ENCODE peak calls at places on chromosomes 4 and X, in five cellular contexts. H is gastrocnemius medialis, Q is breast epithelium, U is right lobe of liver, Z is thyroid gland. G is an unnamed sample.

GRCh38 chr4:71236226-71236625 is 102.6 kb upstream of the SLC4A4 start:
- DNase-seq in U (no peak), Z (no peak), H (no peak), Q (no peak), G (no peak)

GRCh38 chr4:184123009-184123408 is 94.7 kb downstream of the ENPP6 start:
- DNase-seq in U (no peak), H (no peak), Q (no peak), Z (no peak), G (no peak)

GRCh38 chrX:63917296-63917695 is 132.3 kb upstream of the ARHGEF9 start:
- DNase-seq in Z (no peak), Q (no peak), U (no peak), H (no peak), G (no peak)

GRCh38 chr4:183098723-183099536 is at the start of gene WWC2:
- DNase-seq in Z (peak; percentile 95), Q (peak; percentile 83), H (peak; percentile 72), U (peak; percentile 94), G (peak; percentile 97)

GRCh38 chrX:116277391-116277790 is 106.8 kb downstream of the AGTR2 start:
- DNase-seq in H (no peak), U (no peak), Q (no peak), Z (no peak), G (no peak)

GRCh38 chrX:71301195-71301924 is at the start of gene ITGB1BP2:
- DNase-seq in Z (peak; percentile 25), H (peak; percentile 56), U (peak; percentile 47), Q (no peak), G (no peak)

GRCh38 chrX:153782871-153783270 is 2.0 kb downstream of the SRPK3 start:
- DNase-seq in Q (no peak), Z (no peak), U (no peak), H (no peak), G (peak; percentile 62)

GRCh38 chrX:81174286-81174685 is 27.4 kb downstream of the HMGN5 start:
- DNase-seq in H (no peak), Q (no peak), Z (no peak), U (no peak), G (no peak)

GRCh38 chrX:15674514-15674898 is 9.9 kb upstream of the CLTRN start:
- DNase-seq in U (peak; percentile 92), Z (peak; percentile 93), H (peak; percentile 95), Q (peak; percentile 97), G (no peak)

DNA sequence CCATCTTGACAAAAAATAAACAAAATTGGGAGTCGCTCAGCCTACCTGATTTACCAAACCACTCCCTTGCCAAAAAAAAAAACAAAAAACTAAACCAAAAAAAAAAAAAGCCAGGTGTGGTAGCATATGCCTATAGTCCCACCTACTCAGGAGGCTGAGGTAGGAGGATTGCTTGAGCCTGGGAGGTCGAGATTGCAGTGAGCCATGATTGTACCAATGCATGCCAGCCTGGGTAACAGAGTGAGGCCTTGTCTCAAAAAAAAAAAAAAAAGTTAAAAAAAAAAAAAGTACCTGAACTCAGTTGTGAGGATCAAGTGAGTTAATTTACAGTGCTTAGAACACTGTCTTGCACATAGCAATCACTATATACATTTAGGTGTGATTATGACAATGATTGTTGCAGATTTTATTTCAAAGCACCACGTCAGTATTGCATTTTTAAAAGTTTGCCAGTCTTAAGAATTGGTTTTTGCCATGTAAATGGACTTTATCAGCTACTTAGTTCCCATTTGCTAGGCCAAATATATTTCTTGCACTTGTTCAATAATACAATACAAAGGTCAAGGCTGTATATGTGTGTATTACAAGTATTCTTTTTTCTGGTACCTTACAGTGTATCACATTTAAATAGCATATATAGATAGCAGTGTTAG is 4.6 kb downstream of the NUDT9 start:
- DNase-seq in U (no peak), Q (no peak), Z (no peak), H (no peak), G (no peak)
- TF ChIP-seq POLR2A in U (no peak), Q (no peak), Z (no peak), H (no peak), G (no peak)

GRCh38 chrX:1599791-1600405 is 8.5 kb downstream of the AKAP17A start:
- DNase-seq in U (no peak), Z (no peak), H (no peak), Q (no peak), G (no peak)

GRCh38 chrX:1600406-1601050 is 9.1 kb downstream of the AKAP17A start:
- DNase-seq in H (no peak), Z (no peak), U (peak; percentile 44), Q (no peak), G (no peak)

GRCh38 chrX:1598021-1598875 is 6.8 kb downstream of the AKAP17A start:
- DNase-seq in Q (no peak), H (no peak), Z (no peak), U (no peak), G (no peak)

GRCh38 chrX:1597345-1598020 is 6.1 kb downstream of the AKAP17A start:
- DNase-seq in Z (no peak), H (no peak), Q (no peak), U (no peak), G (no peak)

DNA sequence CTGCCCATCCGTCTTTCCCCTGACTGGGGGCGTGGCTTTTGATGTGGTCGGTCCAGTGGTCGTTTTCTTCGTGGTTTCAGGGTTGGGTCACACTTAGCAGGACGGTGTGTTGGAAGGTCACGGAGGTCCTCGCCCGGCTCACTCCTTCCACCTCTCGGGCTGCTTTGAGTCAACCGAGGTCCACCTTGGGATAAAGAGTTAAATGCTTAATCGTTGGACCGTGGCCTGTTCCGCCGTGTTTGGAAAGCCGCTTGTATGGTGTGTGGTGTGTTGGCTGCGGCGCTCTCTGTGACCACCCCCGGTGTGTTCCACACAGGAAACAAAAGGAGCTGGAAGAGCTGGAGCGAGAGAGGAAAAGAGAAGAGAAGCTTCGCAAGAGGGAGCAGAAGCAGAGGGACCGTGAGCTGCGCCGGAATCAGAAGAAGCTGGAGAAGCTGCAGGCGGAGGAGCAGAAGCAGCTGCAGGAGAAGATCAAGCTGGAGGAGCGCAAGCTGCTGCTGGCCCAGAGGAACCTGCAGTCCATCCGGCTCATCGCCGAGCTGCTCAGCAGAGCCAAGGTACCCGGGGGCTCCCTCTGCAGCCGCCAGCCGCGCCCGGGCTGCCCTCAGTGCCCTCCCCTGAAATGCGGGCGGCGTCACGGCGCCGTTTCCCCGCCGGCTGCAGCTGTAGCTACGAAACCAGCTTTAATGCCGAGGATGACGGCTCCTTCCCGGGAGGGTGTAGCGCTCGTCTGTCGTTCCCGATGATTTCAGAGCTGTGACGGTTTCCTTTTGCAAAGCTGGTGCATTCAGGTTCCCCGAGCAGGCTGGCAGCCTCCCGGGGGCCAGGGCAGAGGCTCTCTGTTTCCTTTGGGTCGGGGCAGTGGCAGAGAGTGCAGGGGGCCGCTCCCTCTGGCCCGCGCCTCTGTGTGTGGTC is 7.7 kb downstream of the AKAP17A start:
- DNase-seq in Z (no peak), Q (no peak), U (peak; percentile 45), H (no peak), G (no peak)
- H3K9me3 ChIP-seq in Z (no peaks in the 10 kb centered on the region), Q (peaks cover 9% of the 10 kb centered on the region), U (no peaks in the 10 kb centered on the region), H (no peaks in the 10 kb centered on the region), G (no peaks in the 10 kb centered on the region)

GRCh38 chr4:89031272-89031671 is 25.7 kb downstream of the FAM13A start:
- DNase-seq in H (no peak), Z (no peak), Q (no peak), U (no peak), G (no peak)
- H3K27ac ChIP-seq in H (no peak overlapping the region), Z (no peak overlapping the region), Q (no peak overlapping the region), U (no peak overlapping the region), G (no peak overlapping the region)

GRCh38 chrX:66015152-66015827 is 24.6 kb downstream of the VSIG4 start:
- DNase-seq in H (no peak), Q (no peak), Z (no peak), U (no peak), G (peak; percentile 63)
- TF ChIP-seq POLR2A in H (no peak), Q (no peak), Z (no peak), U (peak; percentile 33), G (no peak)